ENCODE peak calls at places on chromosomes 13 and 19, in four cellular contexts. K is HCT116, T is K562, G is Panc1. H is an unnamed sample.

GRCh38 chr13:64934569-64935362 is 2295.4 kb downstream of the PCDH9 start:
- DNase-seq in T (no peak), G (no peak), K (no peak), H (no peak)

GRCh38 chr19:30086916-30087315 is 144.9 kb downstream of the URI1 start:
- DNase-seq in K (no peak), G (no peak), T (no peak), H (no peak)

GRCh38 chr19:45499196-45500180 is 1.2 kb downstream of the PPM1N start:
- DNase-seq in K (no peak), G (no peak), T (peak), H (no peak)

GRCh38 chr19:10074153-10074552 is 12.0 kb upstream of the SHFL start:
- DNase-seq in T (peak), K (peak), G (no peak), H (peak)

GRCh38 chr19:43966079-43966694 is 15.2 kb downstream of the ZNF221 start:
- DNase-seq in G (no peak), K (no peak), T (no peak), H (no peak)

GRCh38 chr19:48806518-48806817 is 4.4 kb downstream of the BCAT2 start:
- DNase-seq in T (peak), G (no peak), K (no peak), H (no peak)

GRCh38 chr19:33301011-33301899 is 1.1 kb downstream of the CEBPA start:
- DNase-seq in G (no peak), T (no peak), K (no peak), H (no peak)

GRCh38 chr13:113930711-113931637 is 42.9 kb downstream of the C13orf46 start:
- DNase-seq in T (no peak), K (no peak), G (no peak), H (no peak)

GRCh38 chr19:7885818-7886217 is 2.5 kb upstream of the LRRC8E start:
- DNase-seq in K (no peak), G (no peak), T (no peak), H (no peak)

GRCh38 chr19:15640904-15641597 is 354 bp downstream of the CYP4F3 start:
- DNase-seq in K (no peak), G (no peak), T (no peak), H (peak)

GRCh38 chr13:47188802-47189201 is 291.9 kb upstream of the HTR2A start:
- DNase-seq in K (no peak), T (peak), G (no peak), H (no peak)

GRCh38 chr13:75405976-75406703 is 75.8 kb downstream of the TBC1D4 start:
- DNase-seq in G (no peak), K (no peak), T (no peak), H (no peak)

GRCh38 chr19:56104423-56104822 is 16.7 kb downstream of the ZNF787 start:
- DNase-seq in K (no peak), T (no peak), G (no peak), H (no peak)

DNA sequence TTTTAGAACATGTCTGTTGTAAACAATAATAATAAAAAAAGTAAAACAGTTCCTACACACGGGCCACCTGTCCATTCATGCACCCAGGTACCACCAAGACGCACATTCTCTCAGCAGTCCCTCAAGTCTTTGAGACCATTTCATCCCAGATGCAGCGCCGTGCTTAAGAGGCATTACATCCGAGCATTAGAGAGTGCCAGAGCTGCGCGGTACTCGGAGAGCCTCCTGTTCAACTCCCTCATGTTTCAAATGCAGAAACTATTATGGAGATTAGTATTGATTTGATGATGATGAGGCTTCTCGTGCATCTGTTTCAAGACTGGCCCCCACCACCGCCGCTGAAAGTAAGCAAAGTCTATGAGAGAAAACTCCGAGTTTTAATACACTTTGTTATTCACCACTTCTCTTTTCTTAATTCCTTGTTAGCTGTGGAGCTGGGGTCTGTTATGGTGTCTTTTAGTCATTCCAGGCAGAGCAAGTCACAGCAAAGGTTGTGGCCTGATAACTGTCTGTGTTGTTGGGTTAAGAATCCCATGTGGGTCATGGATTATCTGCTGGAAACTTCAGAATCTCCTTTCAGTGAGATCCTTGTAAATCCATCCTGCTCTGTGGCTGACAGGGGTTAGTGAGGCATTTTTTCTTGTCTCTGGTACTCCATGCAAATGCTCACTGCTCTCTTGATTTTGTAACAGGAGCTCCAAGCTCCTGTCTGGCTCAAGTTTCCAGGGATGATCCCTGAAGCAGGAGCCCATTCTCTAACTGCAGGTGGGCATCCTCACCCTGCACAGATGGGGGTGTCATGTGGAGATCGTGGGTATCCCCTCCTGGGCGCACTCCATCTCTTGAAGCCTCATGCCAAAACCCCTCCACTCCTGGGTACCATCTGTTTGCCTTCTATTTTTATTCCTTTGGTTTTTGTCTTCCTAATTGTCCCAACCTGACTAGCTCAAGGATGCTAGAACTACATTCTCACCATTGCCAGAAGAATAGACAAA is 74.9 kb upstream of the MTIF3 start:
- DNase-seq in T (no peak), K (no peak), G (no peak), H (no peak)
- TF ChIP-seq SIN3A in T (no peak), K (no peak), G (no peak), H (no peak)

GRCh38 chr13:99352351-99353271 is 45.4 kb upstream of the GPR183 start:
- DNase-seq in G (no peak), T (no peak), K (no peak), H (no peak)
- TF ChIP-seq SIN3A in G (no peak), T (no peak), K (no peak), H (no peak)

DNA sequence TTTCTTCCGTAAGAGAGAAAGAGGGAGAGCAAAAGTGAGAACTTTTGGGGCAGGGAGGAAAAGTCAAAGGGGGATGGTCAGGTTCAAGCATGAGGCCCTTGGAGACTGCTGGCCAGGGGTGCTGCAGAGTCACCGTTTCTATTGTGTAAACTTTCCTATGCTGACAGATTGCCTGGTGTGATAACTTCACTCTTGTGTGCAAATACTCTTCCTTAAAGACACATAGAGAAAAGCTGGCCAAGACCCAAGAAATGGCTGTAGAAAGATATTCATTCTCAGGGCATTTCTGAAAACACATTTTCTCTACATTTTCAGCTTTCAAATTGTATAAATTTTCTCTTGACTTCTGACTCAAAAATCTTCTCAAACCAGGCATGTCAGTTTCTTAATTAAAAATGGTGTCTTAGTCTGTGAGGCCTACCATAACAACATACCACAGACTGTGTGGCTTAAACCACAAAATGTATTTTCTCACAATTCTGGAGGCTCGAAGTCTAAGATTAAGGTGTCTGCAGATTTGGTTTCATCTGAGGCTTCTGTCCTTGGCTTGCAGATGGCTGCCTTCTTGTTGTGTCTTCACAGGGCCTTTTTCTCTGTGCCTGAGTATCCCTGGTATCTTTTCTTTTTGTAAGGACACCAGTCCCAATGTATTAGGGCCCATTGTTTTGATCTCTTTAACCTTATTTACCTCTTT is 304.5 kb downstream of the KCNRG start:
- DNase-seq in K (no peak), T (peak), G (no peak), H (peak)
- TF ChIP-seq SIN3A in K (no peak), T (no peak), G (no peak), H (no peak)

GRCh38 chr19:39543477-39543857 is 3.5 kb upstream of the EID2 start:
- DNase-seq in K (no peak), G (no peak), T (no peak), H (no peak)
- TF ChIP-seq SIN3A in K (no peak), G (no peak), T (no peak), H (no peak)

GRCh38 chr13:97977982-97978381 is 24.5 kb downstream of the IPO5 start:
- DNase-seq in G (no peak), K (no peak), T (no peak), H (no peak)
- TF ChIP-seq SIN3A in G (no peak), K (no peak), T (no peak), H (no peak)